ENCODE peak calls at places on chromosomes 3 and 15, in ten cellular contexts. Y is GM12864, V is adrenal gland, S is hepatocyte, O is psoas muscle, M is fibroblast of pulmonary artery, P is tibial artery, J is skeletal muscle cell, E is Caco-2, D is pancreas. G is an unnamed sample.

GRCh38 chr3:161560006-161560637 is 63.5 kb downstream of the OTOL1 start:
- DNase-seq in S (peak), J (no peak), Y (no peak), D (no peak), M (peak), E (peak), P (no peak), V (peak), O (no peak), G (peak)

GRCh38 chr15:58699769-58700168 is 49.7 kb downstream of the ADAM10 start:
- DNase-seq in E (no peak), Y (no peak), J (no peak), M (no peak), P (no peak), S (no peak), O (no peak), D (no peak), V (no peak), G (no peak)

GRCh38 chr3:150766742-150767141 is 3.8 kb upstream of the SIAH2 start:
- DNase-seq in P (no peak), D (no peak), O (no peak), S (no peak), E (no peak), V (no peak), Y (no peak), M (no peak), J (no peak), G (no peak)

GRCh38 chr3:47482411-47482810 is 6.7 kb upstream of the SCAP start:
- DNase-seq in O (no peak), D (no peak), Y (no peak), E (no peak), V (no peak), J (no peak), S (no peak), M (no peak), P (no peak), G (no peak)

GRCh38 chr3:119206611-119207511 is 33.5 kb downstream of the UPK1B start:
- DNase-seq in Y (no peak), D (peak), P (no peak), J (no peak), S (no peak), O (no peak), M (no peak), V (no peak), E (peak), G (no peak)

GRCh38 chr15:27869697-27870281 is 229.3 kb downstream of the OCA2 start:
- DNase-seq in S (no peak), J (no peak), P (no peak), M (no peak), Y (no peak), V (no peak), O (no peak), E (no peak), D (no peak), G (no peak)

GRCh38 chr15:90451215-90451850 is 63.3 kb downstream of the IQGAP1 start:
- DNase-seq in E (no peak), V (no peak), D (no peak), P (no peak), S (no peak), Y (no peak), J (peak), M (no peak), O (no peak), G (no peak)

GRCh38 chr15:28903555-28903954 is 17.8 kb downstream of the APBA2 start:
- DNase-seq in E (no peak), O (no peak), S (no peak), P (no peak), M (no peak), J (no peak), D (no peak), Y (no peak), V (no peak), G (no peak)

GRCh38 chr3:71601811-71602210 is 18.3 kb upstream of the FOXP1 start:
- DNase-seq in S (no peak), E (no peak), V (no peak), O (no peak), J (no peak), P (no peak), Y (no peak), D (no peak), M (no peak), G (no peak)

GRCh38 chr3:71606582-71606981 is 23.1 kb upstream of the FOXP1 start:
- DNase-seq in V (no peak), M (no peak), E (no peak), S (no peak), O (no peak), D (no peak), J (no peak), Y (no peak), P (no peak), G (no peak)

GRCh38 chr3:71599416-71599815 is 15.9 kb upstream of the FOXP1 start:
- DNase-seq in J (no peak), V (no peak), M (no peak), P (no peak), D (no peak), O (no peak), Y (no peak), S (no peak), E (no peak), G (no peak)

GRCh38 chr3:71600646-71601288 is 17.2 kb upstream of the FOXP1 start:
- DNase-seq in O (no peak), P (no peak), V (no peak), E (no peak), S (no peak), M (no peak), J (no peak), Y (no peak), D (no peak), G (no peak)

DNA sequence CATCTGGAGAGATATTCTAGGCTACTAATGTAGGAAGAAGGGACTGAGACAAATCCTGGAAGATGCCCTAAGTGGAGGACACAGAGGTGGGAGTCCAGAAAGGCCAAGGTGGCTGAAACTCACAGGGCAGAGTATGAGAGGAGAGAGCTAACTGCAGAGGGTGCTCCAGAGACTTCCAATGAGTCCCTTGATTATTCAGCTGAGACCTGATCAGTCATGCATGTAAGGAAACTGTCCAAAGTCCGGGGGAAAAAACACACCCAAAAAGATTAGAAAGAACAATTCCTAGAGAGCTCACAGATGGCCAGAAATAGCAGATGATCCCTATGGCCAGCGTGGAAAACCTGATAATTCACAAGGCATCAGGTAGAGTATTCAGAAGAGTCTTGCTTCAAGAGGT is 18.7 kb upstream of the FOXP1 start:
- DNase-seq in O (no peak), P (no peak), E (peak), J (no peak), M (no peak), Y (no peak), D (no peak), V (no peak), S (peak), G (no peak)
- H3K4me3 ChIP-seq in O (no peak), P (no peak), E (no peak), J (no peak), M (no peak), Y (no peak), D (no peak), V (no peak), S (no peak), G (no peak)

DNA sequence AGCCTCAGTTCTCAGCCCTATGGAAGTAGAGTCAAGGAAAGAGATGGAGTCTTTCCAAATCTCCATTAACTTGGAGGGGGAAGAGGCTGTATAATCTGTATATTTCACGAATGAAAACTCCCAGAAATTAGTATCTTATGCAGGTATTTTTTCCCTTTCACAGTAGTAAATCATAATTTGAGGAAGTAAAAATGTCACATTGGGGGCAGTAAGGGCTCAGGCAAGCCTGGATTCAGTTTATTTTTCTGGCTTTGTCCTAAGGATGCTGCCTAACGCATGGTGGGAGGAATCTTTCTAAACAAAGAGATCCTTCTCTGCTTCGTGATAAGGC is 35.7 kb downstream of the DNASE1L3 start:
- DNase-seq in S (no peak), P (no peak), M (no peak), O (no peak), E (no peak), J (no peak), Y (no peak), D (no peak), V (no peak), G (no peak)
- H3K4me3 ChIP-seq in S (no peak), P (no peak), M (no peak), O (no peak), E (no peak), J (no peak), Y (no peak), D (no peak), V (no peak), G (no peak)

DNA sequence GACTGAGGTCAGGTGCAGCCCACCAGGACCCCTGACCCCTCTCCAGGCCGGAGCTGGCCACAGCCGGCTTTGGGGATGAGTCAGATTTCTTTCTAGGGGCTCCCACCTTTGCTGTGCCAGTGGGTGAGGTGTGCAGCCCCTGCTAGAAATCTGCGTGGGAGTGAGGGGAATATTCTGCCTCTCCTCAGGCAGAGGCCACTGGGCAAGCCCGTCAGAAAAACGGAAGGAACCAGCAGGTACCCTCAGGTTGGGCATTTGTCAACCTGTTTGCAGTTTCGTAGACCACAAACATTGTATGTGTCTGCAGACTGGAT is 1.8 kb downstream of the CTDSPL start:
- DNase-seq in J (no peak), Y (no peak), D (no peak), S (no peak), M (no peak), P (no peak), V (no peak), E (no peak), O (no peak), G (no peak)
- H3K4me3 ChIP-seq in J (peak), Y (no peak), D (no peak), S (no peak), M (peak), P (peak), V (no peak), E (no peak), O (no peak), G (peak)

DNA sequence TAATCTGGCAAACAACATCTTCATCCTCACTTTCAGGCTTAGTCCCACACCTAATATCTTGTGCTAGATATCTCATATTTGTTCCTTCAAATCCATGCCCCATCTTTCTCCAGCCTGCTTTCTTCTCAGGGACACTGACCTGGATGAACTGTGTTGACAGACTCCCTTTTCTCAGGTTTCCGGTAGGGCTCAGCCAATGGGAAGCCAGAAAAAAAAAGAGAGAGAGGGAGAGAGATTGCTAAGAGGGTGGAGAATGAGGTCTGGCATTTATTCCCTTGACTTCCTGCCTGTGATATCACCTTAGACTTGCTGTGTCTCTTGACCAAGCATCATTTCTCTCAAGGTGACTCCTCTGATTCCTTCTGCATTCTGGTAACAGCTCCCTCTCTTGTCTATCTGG is 145.6 kb upstream of the ABI3BP start:
- DNase-seq in J (no peak), M (no peak), O (no peak), D (no peak), V (no peak), P (no peak), E (no peak), Y (no peak), S (no peak), G (no peak)
- H3K4me3 ChIP-seq in J (no peak), M (no peak), O (no peak), D (no peak), V (no peak), P (no peak), E (no peak), Y (no peak), S (no peak), G (no peak)

GRCh38 chr15:85625431-85625830 is 169.3 kb downstream of the KLHL25 start:
- DNase-seq in J (no peak), V (no peak), M (no peak), Y (no peak), D (no peak), S (no peak), E (no peak), O (no peak), P (no peak), G (no peak)

GRCh38 chr15:85624241-85624855 is 170.4 kb downstream of the KLHL25 start:
- DNase-seq in P (no peak), Y (no peak), D (no peak), M (peak), V (no peak), O (no peak), S (no peak), E (no peak), J (no peak), G (no peak)

GRCh38 chr15:85627245-85627935 is 167.3 kb downstream of the KLHL25 start:
- DNase-seq in J (no peak), O (no peak), D (no peak), E (no peak), M (no peak), V (no peak), Y (no peak), S (no peak), P (no peak), G (no peak)

GRCh38 chr15:85623648-85624047 is 171.1 kb downstream of the KLHL25 start:
- DNase-seq in O (no peak), V (no peak), M (no peak), Y (no peak), S (no peak), D (no peak), P (no peak), E (no peak), J (no peak), G (no peak)

GRCh38 chr15:85625856-85626255 is 168.9 kb downstream of the KLHL25 start:
- DNase-seq in S (no peak), O (no peak), M (peak), P (no peak), Y (no peak), D (no peak), V (no peak), E (no peak), J (peak), G (no peak)
- H3K4me3 ChIP-seq in S (no peak), O (no peak), M (no peak), P (no peak), Y (no peak), D (no peak), V (no peak), E (no peak), J (no peak), G (no peak)

GRCh38 chr3:66153471-66153870 is 67.3 kb upstream of the SLC25A26 start:
- DNase-seq in J (no peak), E (peak), Y (no peak), V (no peak), M (peak), S (no peak), O (no peak), D (no peak), P (no peak), G (peak)
- H3K4me3 ChIP-seq in J (peak), E (peak), Y (no peak), V (no peak), M (peak), S (no peak), O (peak), D (no peak), P (peak), G (peak)

G was measured in heart left ventricle.